ENCODE peak calls at places on chromosomes 13 and 19, in eight cellular contexts. V is transverse colon, Q is AG09309, I is mucosa of descending colon, H is dorsolateral prefrontal cortex, J is AG04450, F is sigmoid colon, T is stomach. D is an unnamed sample.

GRCh38 chr19:35104361-35104760 is 11.3 kb upstream of the FXYD3 start:
- DNase-seq in V (no peak), Q (no peak), I (no peak), H (no peak), J (no peak), F (no peak), T (no peak), D (no peak)

GRCh38 chr13:37540228-37540627 is 58.3 kb downstream of the POSTN start:
- DNase-seq in V (no peak), Q (peak; percentile 76), I (no peak), H (no peak), J (peak; percentile 75), F (no peak), T (no peak), D (no peak)

GRCh38 chr13:87078947-87079795 is 592.0 kb upstream of the SLITRK5 start:
- DNase-seq in V (no peak), Q (no peak), I (no peak), H (no peak), J (no peak), F (no peak), T (no peak), D (no peak)

GRCh38 chr13:111532111-111532510 is 211.7 kb downstream of the TEX29 start:
- DNase-seq in V (no peak), Q (no peak), I (no peak), H (no peak), J (no peak), F (no peak), T (no peak), D (no peak)

GRCh38 chr19:51599084-51599483 is 28.0 kb downstream of the ZNF175 start:
- DNase-seq in V (peak; percentile 37), Q (no peak), I (no peak), H (no peak), J (no peak), F (no peak), T (no peak), D (no peak)

GRCh38 chr19:13066231-13066630 is 36.4 kb downstream of the LYL1 start:
- DNase-seq in V (no peak), Q (no peak), I (no peak), H (no peak), J (no peak), F (no peak), T (no peak), D (no peak)

GRCh38 chr13:86757236-86757978 is 913.8 kb upstream of the SLITRK5 start:
- DNase-seq in V (no peak), Q (no peak), I (no peak), H (no peak), J (no peak), F (no peak), T (no peak), D (no peak)

GRCh38 chr19:50266896-50267295 is 62.3 kb downstream of the KCNC3 start:
- DNase-seq in V (peak; percentile 46), Q (no peak), I (peak; percentile 63), H (no peak), J (no peak), F (no peak), T (peak; percentile 30), D (no peak)

GRCh38 chr19:46618670-46619231 is 6.1 kb downstream of the PTGIR start:
- DNase-seq in V (no peak), Q (no peak), I (no peak), H (no peak), J (no peak), F (no peak), T (peak; percentile 63), D (peak; percentile 35)

GRCh38 chr13:42525035-42525504 is 48.9 kb upstream of the TNFSF11 start:
- DNase-seq in V (no peak), Q (no peak), I (no peak), H (no peak), J (no peak), F (no peak), T (no peak), D (no peak)

GRCh38 chr13:77810430-77810829 is 108.2 kb downstream of the EDNRB start:
- DNase-seq in V (no peak), Q (no peak), I (no peak), H (no peak), J (no peak), F (no peak), T (no peak), D (no peak)

GRCh38 chr19:18408053-18408476 is 10.6 kb upstream of the LRRC25 start:
- DNase-seq in V (peak; percentile 72), Q (no peak), I (peak; percentile 83), H (no peak), J (no peak), F (no peak), T (peak; percentile 74), D (no peak)

GRCh38 chr19:10508707-10509106 is 5.6 kb upstream of the KEAP1 start:
- DNase-seq in V (no peak), Q (no peak), I (no peak), H (no peak), J (no peak), F (no peak), T (no peak), D (no peak)

DNA sequence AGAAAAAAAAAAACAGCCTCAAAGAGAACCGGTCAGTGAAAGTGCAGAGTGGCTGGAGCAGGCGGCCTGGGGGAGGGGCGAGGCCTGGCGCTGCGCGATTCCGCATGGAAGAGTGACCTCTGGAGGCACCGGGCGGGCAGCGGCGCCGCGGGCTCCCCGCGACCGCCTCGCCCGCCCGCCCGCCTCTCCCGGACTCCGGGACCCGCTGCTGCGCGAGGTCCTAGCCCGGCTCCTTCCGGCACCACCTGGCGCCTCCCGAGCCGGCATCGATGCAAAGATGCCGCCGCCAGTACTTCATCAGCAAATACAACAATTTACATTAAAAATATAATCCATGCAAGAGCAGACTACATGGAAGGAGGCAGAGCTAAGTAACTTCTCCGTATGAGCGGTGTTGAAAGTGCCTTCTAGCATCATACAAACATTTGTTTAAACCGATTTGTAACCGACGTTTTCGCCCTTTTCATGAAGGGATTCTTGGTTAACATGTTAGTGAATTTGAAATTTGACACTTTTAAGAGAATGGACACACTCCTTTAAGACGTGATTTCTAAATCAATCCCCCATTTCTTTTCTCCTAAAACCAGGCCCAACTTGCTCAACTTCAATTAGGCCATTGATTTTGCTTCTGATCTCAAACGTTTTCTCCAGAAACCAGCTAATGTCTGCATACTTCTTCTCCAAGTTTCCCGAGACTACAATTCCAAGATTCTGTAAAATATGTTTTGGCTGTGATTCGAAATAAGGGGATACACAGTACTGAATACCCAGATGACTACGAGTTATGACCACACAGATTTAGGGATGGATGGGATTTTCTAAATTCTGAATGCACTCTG is 2.1 kb downstream of the EFNB2 start:
- DNase-seq in V (peak; percentile 89), Q (no peak), I (peak; percentile 92), H (peak; percentile 68), J (peak; percentile 59), F (peak; percentile 92), T (peak; percentile 86), D (no peak)
- H3K4me3 ChIP-seq in V (peak overlapping the region; percentile 45), Q (peak overlapping the region; percentile 81), I (peak overlapping the region; percentile 77), H (peak overlapping the region; percentile 87), J (peak overlapping the region; percentile 63), F (peak overlapping the region; percentile 81), T (peak overlapping the region; percentile 72), D (peak overlapping the region; percentile 72)

GRCh38 chr19:17306285-17306714 is 628 bp downstream of the MRPL34 start:
- DNase-seq in V (no peak), Q (no peak), I (peak; percentile 56), H (no peak), J (no peak), F (no peak), T (no peak), D (no peak)
- H3K4me3 ChIP-seq in V (peak overlapping the region; percentile 28), Q (peak overlapping the region; percentile 77), I (peak overlapping the region; percentile 60), H (peak overlapping the region; percentile 88), J (peak overlapping the region; percentile 81), F (peak overlapping the region; percentile 74), T (peak overlapping the region; percentile 75), D (peak overlapping the region; percentile 78)

DNA sequence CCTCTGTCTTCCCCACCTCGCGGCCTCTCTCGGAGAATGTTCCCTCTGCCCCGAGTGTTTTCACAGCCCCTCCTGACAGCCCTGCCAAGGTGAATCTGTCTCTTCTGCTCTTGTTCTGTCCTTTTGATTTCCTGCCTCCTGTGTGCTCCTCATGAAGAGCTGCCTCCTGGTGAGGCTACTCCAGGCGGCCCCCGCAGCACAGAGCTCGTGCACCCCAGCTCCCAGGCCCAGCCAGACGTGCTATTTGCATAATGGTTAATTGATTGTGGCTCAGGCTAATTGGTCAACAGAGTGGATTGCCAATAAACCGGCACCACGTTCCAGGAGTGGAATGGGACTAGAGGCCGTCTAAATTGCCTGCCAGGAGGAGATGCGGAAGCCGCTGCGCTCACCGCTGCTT is 143.8 kb downstream of the KDM4B start:
- DNase-seq in V (no peak), Q (no peak), I (no peak), H (no peak), J (no peak), F (no peak), T (no peak), D (no peak)
- H3K4me3 ChIP-seq in V (no peak overlapping the region), Q (no peak overlapping the region), I (no peak overlapping the region), H (no peak overlapping the region), J (no peak overlapping the region), F (no peak overlapping the region), T (no peak overlapping the region), D (no peak overlapping the region)

DNA sequence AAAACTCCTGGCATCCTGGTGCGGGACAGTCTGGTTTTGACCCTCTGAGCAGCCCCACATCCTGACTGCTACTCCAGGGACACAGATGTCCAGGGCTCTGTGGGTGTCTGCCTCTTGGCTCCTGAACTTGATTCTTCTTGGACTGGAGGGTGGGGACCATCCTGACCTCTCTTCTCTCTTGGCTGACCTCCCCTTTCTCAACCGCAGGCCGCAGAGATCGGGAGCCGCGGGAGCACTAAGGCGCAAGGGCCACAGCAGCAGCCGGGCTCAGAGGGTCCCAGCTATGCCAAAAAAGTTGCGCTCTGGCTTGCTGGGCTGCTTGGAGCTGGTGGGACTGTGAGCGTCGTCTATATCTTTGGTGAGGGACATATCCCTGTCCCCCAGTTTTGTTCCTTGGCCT is 1.0 kb downstream of the TIMM50 start:
- DNase-seq in V (no peak), Q (no peak), I (no peak), H (no peak), J (no peak), F (no peak), T (no peak), D (no peak)
- H3K4me3 ChIP-seq in V (peak overlapping the region; percentile 84), Q (peak overlapping the region; percentile 66), I (no peak overlapping the region), H (peak overlapping the region; percentile 98), J (peak overlapping the region; percentile 100), F (peak overlapping the region; percentile 94), T (peak overlapping the region; percentile 98), D (peak overlapping the region; percentile 97)